ENCODE peak calls at places on chromosomes 6 and 20, in six cellular contexts. Z, A, V, U, K and J are unnamed samples.

GRCh38 chr6:41730531-41731436 is 4.6 kb downstream of the TFEB start:
- DNase-seq in Z (no peak), A (no peak), V (no peak), U (no peak), K (no peak), J (no peak)

GRCh38 chr6:131167773-131168172 is 32.5 kb downstream of the AKAP7 start:
- DNase-seq in Z (no peak), A (no peak), V (no peak), U (no peak), K (no peak), J (no peak)

GRCh38 chr20:23225407-23226060 is 125.1 kb upstream of the NXT1 start:
- DNase-seq in Z (peak), A (no peak), V (no peak), U (peak), K (no peak), J (peak)

GRCh38 chr6:42138630-42139619 is 3.5 kb downstream of the C6orf132 start:
- DNase-seq in Z (no peak), A (no peak), V (no peak), U (no peak), K (no peak), J (no peak)

GRCh38 chr20:15091417-15092017 is 754.1 kb upstream of the FLRT3 start:
- DNase-seq in Z (no peak), A (no peak), V (no peak), U (no peak), K (no peak), J (no peak)

GRCh38 chr20:17616480-17617211 is 46.8 kb downstream of the DSTN start:
- DNase-seq in Z (no peak), A (no peak), V (no peak), U (no peak), K (no peak), J (no peak)

GRCh38 chr6:159089909-159090308 is 45.1 kb upstream of the TAGAP start:
- DNase-seq in Z (no peak), A (no peak), V (no peak), U (no peak), K (no peak), J (no peak)

GRCh38 chr6:53658992-53659391 is 6.6 kb downstream of the KLHL31 start:
- DNase-seq in Z (no peak), A (no peak), V (no peak), U (no peak), K (no peak), J (no peak)

GRCh38 chr20:52874241-52874640 is 97.9 kb upstream of the TSHZ2 start:
- DNase-seq in Z (no peak), A (no peak), V (no peak), U (no peak), K (no peak), J (no peak)

GRCh38 chr6:1667805-1668175 is 58.1 kb downstream of the FOXC1 start:
- DNase-seq in Z (no peak), A (no peak), V (no peak), U (no peak), K (no peak), J (no peak)

GRCh38 chr6:13289789-13290318 is 38.5 kb downstream of the TBC1D7 start:
- DNase-seq in Z (no peak), A (no peak), V (no peak), U (no peak), K (peak), J (no peak)

GRCh38 chr20:17661121-17661744 is 20.8 kb downstream of the RRBP1 start:
- DNase-seq in Z (no peak), A (no peak), V (no peak), U (peak), K (no peak), J (no peak)

GRCh38 chr6:48061630-48062029 is 49.4 kb downstream of the PTCHD4 start:
- DNase-seq in Z (no peak), A (no peak), V (no peak), U (no peak), K (no peak), J (no peak)

GRCh38 chr6:5637714-5638113 is 369.0 kb downstream of the NRN1 start:
- DNase-seq in Z (no peak), A (no peak), V (no peak), U (no peak), K (no peak), J (no peak)

GRCh38 chr6:170186909-170187668 is 103.8 kb downstream of the DLL1 start:
- DNase-seq in Z (no peak), A (no peak), V (peak), U (no peak), K (no peak), J (no peak)

GRCh38 chr6:6915813-6916547 is 191.8 kb upstream of the RREB1 start:
- DNase-seq in Z (no peak), A (no peak), V (peak), U (peak), K (no peak), J (peak)

GRCh38 chr20:37353285-37353849 is 7.4 kb downstream of the SRC start:
- DNase-seq in Z (no peak), A (no peak), V (no peak), U (no peak), K (no peak), J (no peak)

GRCh38 chr6:46954819-46955520 is 33.2 kb upstream of the ADGRF5 start:
- DNase-seq in Z (no peak), A (no peak), V (no peak), U (no peak), K (no peak), J (no peak)

GRCh38 chr20:57786304-57786942 is 76.6 kb upstream of the PMEPA1 start:
- DNase-seq in Z (no peak), A (no peak), V (no peak), U (no peak), K (no peak), J (no peak)

GRCh38 chr6:39085129-39085528 is 29.9 kb downstream of the SAYSD1 start:
- DNase-seq in Z (no peak), A (no peak), V (no peak), U (no peak), K (no peak), J (no peak)

GRCh38 chr6:134447883-134448387 is 130.0 kb upstream of the SGK1 start:
- DNase-seq in Z (peak), A (no peak), V (no peak), U (no peak), K (no peak), J (no peak)

GRCh38 chr20:11144114-11144513 is 470.3 kb upstream of the JAG1 start:
- DNase-seq in Z (no peak), A (no peak), V (no peak), U (no peak), K (no peak), J (no peak)

GRCh38 chr6:53770690-53771320 is 24.0 kb upstream of the LRRC1 start:
- DNase-seq in Z (no peak), A (no peak), V (no peak), U (no peak), K (no peak), J (no peak)

GRCh38 chr6:1552296-1552761 is 57.4 kb upstream of the FOXC1 start:
- DNase-seq in Z (no peak), A (no peak), V (peak), U (no peak), K (peak), J (peak)

GRCh38 chr6:43286995-43287716 is 10.9 kb upstream of the SLC22A7 start:
- DNase-seq in Z (no peak), A (peak), V (no peak), U (no peak), K (no peak), J (no peak)

GRCh38 chr20:11716239-11716944 is 201.3 kb upstream of the BTBD3 start:
- DNase-seq in Z (peak), A (peak), V (peak), U (no peak), K (peak), J (peak)

GRCh38 chr6:4487538-4487937 is 288.7 kb upstream of the CDYL start:
- DNase-seq in Z (no peak), A (no peak), V (no peak), U (no peak), K (peak), J (no peak)

GRCh38 chr6:80094017-80094416 is 12.5 kb upstream of the BCKDHB start:
- DNase-seq in Z (peak), A (no peak), V (peak), U (no peak), K (peak), J (peak)

GRCh38 chr20:42901689-42902518 is 287.8 kb downstream of the PTPRT start:
- DNase-seq in Z (no peak), A (no peak), V (no peak), U (peak), K (no peak), J (no peak)

GRCh38 chr6:156776841-156777576 is at the start of gene ARID1B:
- DNase-seq in Z (peak), A (peak), V (peak), U (peak), K (peak), J (peak)

GRCh38 chr6:44192428-44193041 is 24.2 kb upstream of the MYMX start:
- DNase-seq in Z (no peak), A (no peak), V (no peak), U (no peak), K (no peak), J (no peak)

GRCh38 chr6:47111685-47112084 is 69.6 kb upstream of the ADGRF1 start:
- DNase-seq in Z (no peak), A (no peak), V (no peak), U (no peak), K (peak), J (no peak)

GRCh38 chr6:136510299-136510698 is 39.9 kb downstream of the MAP7 start:
- DNase-seq in Z (no peak), A (no peak), V (no peak), U (no peak), K (no peak), J (no peak)

GRCh38 chr6:98583506-98583905 is 250.9 kb upstream of the POU3F2 start:
- DNase-seq in Z (no peak), A (no peak), V (no peak), U (no peak), K (no peak), J (no peak)

GRCh38 chr20:45049904-45050471 is 50.9 kb downstream of the KCNS1 start:
- DNase-seq in Z (no peak), A (no peak), V (no peak), U (no peak), K (no peak), J (peak)

GRCh38 chr6:136736281-136736960 is 55.9 kb downstream of the MAP3K5 start:
- DNase-seq in Z (no peak), A (no peak), V (no peak), U (no peak), K (no peak), J (no peak)

GRCh38 chr6:4253604-4254211 is 118.3 kb upstream of the ECI2 start:
- DNase-seq in Z (peak), A (no peak), V (peak), U (peak), K (no peak), J (peak)

GRCh38 chr6:159084493-159085091 is 39.8 kb upstream of the TAGAP start:
- DNase-seq in Z (no peak), A (no peak), V (no peak), U (no peak), K (peak), J (no peak)